ENCODE peak calls at places on chromosome 4, in six cellular contexts. S is PC-3, W is neural progenitor cell, E is caudate nucleus, Q is hepatocyte, B is lower lobe of right lung. Z is an unnamed sample.
A peak's percentile ranks its signal among the peaks of the same experiment; 100 is the strongest.

GRCh38 chr4:140260227-140260626 is 106.2 kb upstream of the MAML3 start:
- DNase-seq in W (no peak), E (no peak), Q (peak; percentile 33), S (peak; percentile 85), B (no peak), Z (peak; percentile 50)

GRCh38 chr4:122346036-122346435 is 32.8 kb upstream of the ADAD1 start:
- DNase-seq in W (no peak), S (peak; percentile 3), Q (no peak), B (no peak), E (no peak), Z (no peak)

GRCh38 chr4:108270466-108271450 is 102.0 kb upstream of the LEF1 start:
- DNase-seq in S (peak; percentile 27), Q (no peak), B (no peak), W (no peak), E (no peak), Z (peak; percentile 51)

GRCh38 chr4:128379860-128380259 is 92.2 kb upstream of the PGRMC2 start:
- DNase-seq in S (peak; percentile 44), Q (peak; percentile 23), E (no peak), W (peak; percentile 19), B (peak; percentile 49), Z (no peak)

GRCh38 chr4:38128478-38129451 is 168.6 kb downstream of the PTTG2 start:
- DNase-seq in Q (no peak), W (peak; percentile 18), B (no peak), E (no peak), S (peak; percentile 21), Z (peak; percentile 97)

GRCh38 chr4:111174331-111174730 is 551.5 kb upstream of the PITX2 start:
- DNase-seq in W (no peak), B (no peak), Q (no peak), S (peak; percentile 6), E (no peak), Z (no peak)

GRCh38 chr4:127140306-127140705 is 492.5 kb upstream of the INTU start:
- DNase-seq in Q (no peak), E (no peak), S (peak; percentile 41), W (no peak), B (no peak), Z (no peak)

GRCh38 chr4:57442834-57443291 is 332.7 kb upstream of the IGFBP7 start:
- DNase-seq in B (no peak), E (peak; percentile 2), Q (peak; percentile 77), W (peak; percentile 73), S (peak; percentile 78), Z (no peak)

GRCh38 chr4:2799971-2800690 is 7.2 kb downstream of the SH3BP2 start:
- DNase-seq in Q (no peak), W (no peak), S (no peak), B (peak; percentile 61), E (no peak), Z (no peak)

GRCh38 chr4:36152712-36153111 is 91.6 kb downstream of the ARAP2 start:
- DNase-seq in S (no peak), Q (no peak), B (no peak), E (no peak), W (no peak), Z (no peak)

GRCh38 chr4:56424697-56425514 is 10.5 kb downstream of the PPAT start:
- DNase-seq in W (no peak), B (no peak), S (peak; percentile 61), E (no peak), Q (peak; percentile 54), Z (no peak)

GRCh38 chr4:68342139-68342538 is 7.8 kb downstream of the YTHDC1 start:
- DNase-seq in Q (peak; percentile 27), E (peak; percentile 0), B (peak; percentile 20), W (peak; percentile 5), S (peak; percentile 30), Z (peak; percentile 10)

DNA sequence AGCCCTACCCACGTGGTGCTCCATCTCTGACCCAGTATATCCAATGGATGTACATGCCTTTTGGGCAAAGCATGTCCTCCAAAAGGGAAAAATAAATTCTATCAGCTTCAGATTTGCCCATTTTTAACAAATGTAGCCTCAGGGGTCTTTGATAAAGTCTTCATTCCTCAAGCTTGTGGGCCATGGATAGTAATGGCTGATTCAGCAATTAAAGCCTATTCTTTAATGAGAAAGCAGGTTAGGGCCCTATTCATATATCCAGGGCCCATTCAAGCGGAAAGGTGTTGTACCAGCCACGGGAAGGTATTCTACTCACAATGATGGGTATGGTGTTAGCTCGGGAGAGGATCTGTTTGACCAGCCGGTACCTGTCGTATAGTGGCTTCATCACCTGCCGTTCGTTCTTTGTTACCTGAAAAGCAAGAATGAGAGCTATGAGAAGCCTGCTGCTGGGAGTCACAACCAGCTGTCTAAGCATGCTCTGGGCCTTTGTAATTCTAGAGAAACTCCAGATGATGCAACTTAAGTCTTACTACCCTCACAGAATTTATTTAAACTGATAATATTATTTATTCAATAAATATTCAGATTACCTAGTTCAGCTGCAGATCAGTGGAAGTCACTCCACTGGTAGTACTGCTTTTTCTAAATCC is 41.2 kb upstream of the NAP1L5 start:
- DNase-seq in B (no peak), S (no peak), W (no peak), E (no peak), Q (no peak), Z (no peak)
- H3K27ac ChIP-seq in B (no peak overlapping the region), S (no peak overlapping the region), W (no peak overlapping the region), E (no peak overlapping the region), Q (no peak overlapping the region), Z (no peak overlapping the region)

DNA sequence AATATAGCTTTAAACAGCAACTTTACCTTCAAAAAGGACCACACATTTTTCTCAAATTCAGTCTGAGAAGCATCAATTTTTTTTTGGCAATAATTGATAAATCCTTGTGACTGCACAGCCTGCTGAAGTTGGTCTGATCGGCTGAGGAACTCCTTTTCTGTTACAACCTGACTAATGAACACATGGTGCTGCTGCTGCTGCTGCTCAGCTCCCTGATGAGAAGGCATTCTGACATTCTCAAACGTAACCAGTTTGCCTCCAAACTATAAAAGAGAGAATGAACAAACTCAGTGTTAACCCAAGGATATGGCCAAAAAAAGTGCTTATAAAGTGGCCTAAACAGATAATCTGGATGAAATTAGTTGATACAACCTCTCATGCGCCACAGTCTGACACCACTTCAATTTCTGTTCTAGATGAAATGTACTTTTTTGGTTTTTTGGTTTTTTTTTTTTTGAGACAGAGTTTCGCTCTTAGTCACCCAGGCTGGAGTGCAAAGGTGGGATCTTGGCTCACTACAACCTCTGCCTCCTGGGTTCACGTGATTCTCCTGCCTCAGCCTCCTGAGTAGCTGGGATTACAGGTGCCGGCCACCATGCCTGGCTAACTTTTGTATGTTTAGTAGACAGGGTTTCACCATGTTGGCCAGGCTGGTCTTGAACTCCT is 26.5 kb downstream of the SEC31A start:
- DNase-seq in E (no peak), S (no peak), W (no peak), B (no peak), Q (no peak), Z (no peak)
- H3K27ac ChIP-seq in E (no peak overlapping the region), S (no peak overlapping the region), W (no peak overlapping the region), B (peak overlapping the region; percentile 13), Q (no peak overlapping the region), Z (peak overlapping the region; percentile 83)

DNA sequence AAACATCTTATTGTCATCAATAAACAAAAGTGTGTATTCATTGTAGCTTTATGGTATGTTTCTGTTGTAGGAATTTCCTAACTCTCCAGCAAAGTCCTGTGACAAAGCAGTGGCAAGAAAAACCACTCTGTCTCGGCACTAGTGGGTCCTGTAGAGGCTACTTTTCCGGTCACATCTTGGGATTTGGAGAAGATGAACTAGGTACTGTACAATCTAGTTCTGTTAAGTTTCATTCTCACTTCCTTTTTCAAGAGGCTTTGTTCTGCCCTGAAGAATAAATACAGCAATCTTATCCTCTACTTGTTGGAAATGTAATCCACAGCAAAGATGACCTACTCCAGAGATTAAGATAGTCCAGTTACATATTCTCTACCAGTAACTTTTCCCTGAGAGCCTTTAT is 69.3 kb downstream of the HHIP start:
- DNase-seq in E (no peak), W (no peak), Q (no peak), S (no peak), B (no peak), Z (no peak)
- H3K27ac ChIP-seq in E (no peak overlapping the region), W (no peak overlapping the region), Q (no peak overlapping the region), S (no peak overlapping the region), B (no peak overlapping the region), Z (no peak overlapping the region)

DNA sequence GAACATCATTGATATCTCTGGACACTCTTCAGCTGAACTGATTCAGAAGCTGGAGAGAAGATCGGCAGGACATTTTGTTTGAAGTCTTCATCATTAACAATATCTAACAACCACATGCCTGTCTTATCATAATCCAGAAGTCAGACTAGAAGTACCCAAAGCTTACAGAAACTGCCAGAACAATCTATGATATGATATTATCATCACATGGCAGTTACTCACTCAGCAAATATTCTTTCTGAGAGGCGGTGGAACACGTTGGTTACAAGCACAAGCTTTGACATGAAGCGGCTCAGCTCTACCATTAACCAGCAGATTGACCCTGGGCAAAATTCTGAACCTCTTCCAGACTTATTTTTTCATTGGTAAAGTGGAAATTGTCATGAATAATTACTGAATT is 69.4 kb upstream of the KIT start:
- DNase-seq in E (no peak), S (peak; percentile 19), W (no peak), B (no peak), Q (peak; percentile 39), Z (peak; percentile 52)
- H3K27ac ChIP-seq in E (no peak overlapping the region), S (no peak overlapping the region), W (no peak overlapping the region), B (no peak overlapping the region), Q (peak overlapping the region; percentile 20), Z (peak overlapping the region; percentile 63)

DNA sequence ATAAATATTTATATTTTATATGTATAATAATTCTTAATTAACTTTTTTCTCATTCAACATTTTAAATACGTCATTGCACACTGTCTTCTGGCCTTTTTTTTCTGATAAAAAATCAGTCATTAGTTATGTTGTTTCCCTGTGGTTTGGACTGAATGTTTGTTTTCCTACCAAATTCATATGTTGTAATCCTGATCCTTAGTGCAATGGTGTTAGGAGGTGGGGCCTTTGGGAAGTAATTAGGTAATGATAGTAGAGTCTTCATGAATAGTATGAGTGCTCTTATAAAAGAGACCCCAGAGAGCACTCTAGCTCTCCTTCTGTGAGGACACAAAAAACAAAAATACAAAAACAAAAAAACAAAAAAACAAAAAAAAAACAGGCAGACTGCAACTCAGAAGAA is 117.2 kb downstream of the GASK1B start:
- DNase-seq in W (no peak), S (no peak), Q (no peak), E (no peak), B (no peak), Z (no peak)
- H3K27ac ChIP-seq in W (no peak overlapping the region), S (no peak overlapping the region), Q (no peak overlapping the region), E (no peak overlapping the region), B (no peak overlapping the region), Z (no peak overlapping the region)

GRCh38 chr4:76209876-76210275 is 3.7 kb downstream of the SCARB2 start:
- DNase-seq in E (no peak), Q (no peak), W (no peak), S (no peak), B (no peak), Z (no peak)

GRCh38 chr4:76212301-76212700 is 1.3 kb downstream of the SCARB2 start:
- DNase-seq in E (no peak), B (no peak), Q (no peak), W (no peak), S (no peak), Z (no peak)

GRCh38 chr4:76208005-76208765 is 5.4 kb downstream of the SCARB2 start:
- DNase-seq in W (no peak), S (peak; percentile 72), Q (peak; percentile 87), E (peak; percentile 63), B (peak; percentile 77), Z (peak; percentile 68)

GRCh38 chr4:76211769-76212168 is 1.9 kb downstream of the SCARB2 start:
- DNase-seq in S (no peak), B (no peak), Q (no peak), W (no peak), E (no peak), Z (no peak)

GRCh38 chr4:76210502-76210901 is 3.1 kb downstream of the SCARB2 start:
- DNase-seq in B (no peak), Q (no peak), W (no peak), E (no peak), S (no peak), Z (no peak)
- H3K27ac ChIP-seq in B (peak overlapping the region; percentile 97), Q (peak overlapping the region; percentile 6), W (no peak overlapping the region), E (peak overlapping the region; percentile 53), S (no peak overlapping the region), Z (peak overlapping the region; percentile 87)

GRCh38 chr4:143396695-143397094 is 60.0 kb downstream of the GAB1 start:
- DNase-seq in B (no peak), S (peak; percentile 14), E (no peak), W (no peak), Q (no peak), Z (no peak)
- H3K27ac ChIP-seq in B (no peak overlapping the region), S (peak overlapping the region; percentile 13), E (no peak overlapping the region), W (no peak overlapping the region), Q (no peak overlapping the region), Z (no peak overlapping the region)